ENCODE peak calls at places on chromosomes 4 and X, in five cellular contexts. F is K562, H is A549, C is HepG2, G is H1. X is an unnamed sample.

GRCh38 chrX:44012484-44013096 is 39.4 kb upstream of the NDP start:
- DNase-seq in F (no peak), H (peak), C (no peak), G (no peak), X (peak)

GRCh38 chrX:152897216-152898144 is at the start of gene ZNF185:
- DNase-seq in F (peak), H (peak), C (no peak), G (peak), X (no peak)

GRCh38 chrX:20414781-20415445 is 148.2 kb upstream of the RPS6KA3 start:
- DNase-seq in F (no peak), H (no peak), C (no peak), G (no peak), X (peak)

GRCh38 chr4:5808081-5808741 is 84.7 kb downstream of the CRMP1 start:
- DNase-seq in F (no peak), H (no peak), C (no peak), G (no peak), X (peak)

GRCh38 chrX:68936608-68937007 is 107.8 kb downstream of the EFNB1 start:
- DNase-seq in F (no peak), H (peak), C (no peak), G (no peak), X (peak)

GRCh38 chr4:132123870-132124623 is 1025.0 kb upstream of the PCDH10 start:
- DNase-seq in F (peak), H (peak), C (no peak), G (peak), X (peak)

GRCh38 chr4:22502895-22503814 is 12.7 kb downstream of the ADGRA3 start:
- DNase-seq in F (no peak), H (no peak), C (no peak), G (no peak), X (peak)

GRCh38 chr4:57193996-57194675 is 84.0 kb upstream of the IGFBP7 start:
- DNase-seq in F (no peak), H (no peak), C (no peak), G (peak), X (no peak)

GRCh38 chrX:19949340-19949739 is 41.5 kb downstream of the BCLAF3 start:
- DNase-seq in F (no peak), H (no peak), C (no peak), G (no peak), X (no peak)

GRCh38 chr4:4368821-4369580 is 17.9 kb upstream of the NSG1 start:
- DNase-seq in F (no peak), H (no peak), C (no peak), G (no peak), X (no peak)

GRCh38 chrX:105451426-105451825 is 230.9 kb upstream of the TEX13A start:
- DNase-seq in F (no peak), H (no peak), C (no peak), G (no peak), X (peak)

GRCh38 chr4:2390146-2390545 is 28.3 kb downstream of the ZFYVE28 start:
- DNase-seq in F (peak), H (no peak), C (peak), G (no peak), X (no peak)

GRCh38 chr4:924107-925096 is 7.7 kb downstream of the GAK start:
- DNase-seq in F (peak), H (no peak), C (no peak), G (no peak), X (peak)

GRCh38 chr4:143362392-143363046 is 25.8 kb downstream of the GAB1 start:
- DNase-seq in F (no peak), H (no peak), C (no peak), G (no peak), X (no peak)

GRCh38 chrX:153649178-153649914 is 2.3 kb downstream of the DUSP9 start:
- DNase-seq in F (peak), H (peak), C (peak), G (peak), X (no peak)

GRCh38 chr4:74181225-74181624 is 23.3 kb downstream of the MTHFD2L start:
- DNase-seq in F (no peak), H (no peak), C (no peak), G (no peak), X (peak)

GRCh38 chrX:103726477-103726876 is 15.8 kb downstream of the TMEM31 start:
- DNase-seq in F (no peak), H (no peak), C (no peak), G (no peak), X (no peak)

GRCh38 chr4:152159773-152160172 is 376.1 kb downstream of the FBXW7 start:
- DNase-seq in F (no peak), H (no peak), C (no peak), G (no peak), X (no peak)

GRCh38 chrX:40952855-40953254 is 132.4 kb upstream of the USP9X start:
- DNase-seq in F (no peak), H (no peak), C (no peak), G (no peak), X (peak)

DNA sequence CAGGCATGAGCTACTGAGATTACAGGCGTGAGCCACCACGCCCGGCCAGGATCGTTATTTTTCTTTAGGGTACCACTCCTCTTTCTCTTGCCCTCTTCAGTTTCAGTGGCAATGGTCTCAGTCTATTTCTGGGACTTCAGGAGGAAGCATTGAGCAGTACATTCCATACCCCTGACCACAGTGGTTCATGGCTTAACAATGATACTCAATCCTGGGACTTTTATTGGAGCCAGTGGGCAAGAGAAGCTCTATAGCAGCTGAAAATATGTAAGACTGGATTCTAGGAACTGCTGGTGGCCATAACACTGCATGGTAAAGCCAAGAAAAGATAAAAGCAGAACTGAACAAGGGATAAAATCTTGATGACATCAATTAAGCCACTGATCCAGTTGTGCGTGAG is 5.8 kb upstream of the CCNA2 start:
- DNase-seq in F (no peak), H (no peak), C (no peak), G (no peak), X (peak)
- TF ChIP-seq MAFK in F (no peak), H (no peak), C (no peak), G (no peak), X (no peak)

DNA sequence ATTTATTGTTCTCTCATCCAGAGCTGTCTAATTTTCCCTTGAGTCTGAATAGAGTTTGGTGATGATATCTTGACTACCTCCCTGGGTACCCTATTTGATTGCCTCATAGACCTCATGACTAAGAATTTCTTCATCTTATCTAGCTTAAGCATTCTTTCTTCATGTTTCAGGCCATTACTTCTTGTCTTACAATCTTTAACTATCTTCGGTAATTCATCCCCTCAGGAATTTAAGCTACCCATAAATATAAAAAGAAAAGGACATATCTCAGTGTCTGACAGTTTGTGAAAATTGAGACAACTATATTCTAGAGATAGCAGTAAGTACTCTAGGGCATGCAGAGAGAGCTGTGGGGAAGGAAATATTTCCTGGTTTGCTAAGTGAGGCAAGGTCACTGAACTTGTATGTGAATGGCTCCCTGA is 466.1 kb upstream of the GRID2 start:
- DNase-seq in F (no peak), H (peak), C (no peak), G (no peak), X (no peak)
- TF ChIP-seq MAFK in F (no peak), H (no peak), C (no peak), G (no peak), X (no peak)

DNA sequence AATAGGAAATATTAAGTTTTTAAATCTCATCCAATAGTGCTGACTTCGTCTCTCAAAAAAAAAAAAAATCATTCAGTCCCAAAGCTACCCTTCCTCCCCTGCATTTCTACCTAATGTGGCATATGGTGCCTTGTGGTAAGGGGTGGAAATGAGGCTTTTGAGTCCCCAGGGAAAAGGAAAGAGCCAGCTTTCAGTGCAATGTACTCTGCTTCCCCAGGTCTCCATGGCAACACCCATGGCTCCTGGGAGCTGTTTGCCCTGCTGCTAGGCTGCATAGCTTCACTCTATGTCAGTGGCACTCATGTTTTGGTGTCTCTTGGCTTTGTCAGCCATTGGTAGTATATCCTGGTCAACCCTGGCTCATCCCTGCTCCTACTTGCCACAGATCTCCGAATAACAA is 175.9 kb downstream of the SLC39A8 start:
- DNase-seq in F (no peak), H (peak), C (no peak), G (no peak), X (no peak)
- TF ChIP-seq MAFK in F (no peak), H (no peak), C (no peak), G (no peak), X (no peak)

DNA sequence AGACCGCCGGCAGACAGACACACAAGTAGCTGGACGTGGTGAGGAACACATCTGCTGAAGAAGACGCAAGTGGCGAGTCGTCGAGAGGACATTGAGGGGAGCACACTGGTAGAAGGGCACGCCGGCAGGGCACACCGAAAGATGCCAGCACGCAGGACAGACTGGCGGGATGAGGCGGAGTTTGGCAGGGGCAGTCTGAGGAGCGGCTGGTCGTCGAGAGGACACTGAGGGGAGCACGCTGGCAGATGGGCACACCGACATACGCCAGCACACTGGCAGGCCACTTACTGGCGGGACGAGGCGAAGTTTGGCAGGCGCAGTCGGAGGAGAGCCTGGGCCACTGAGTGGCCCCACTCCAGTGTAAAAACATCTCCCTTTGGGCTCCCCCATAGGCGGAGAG is 42.1 kb downstream of the RASGEF1B start:
- DNase-seq in F (no peak), H (no peak), C (no peak), G (no peak), X (no peak)
- TF ChIP-seq MAFK in F (no peak), H (no peak), C (no peak), G (no peak), X (no peak)

GRCh38 chr4:7874838-7875237 is 64.8 kb downstream of the AFAP1 start:
- DNase-seq in F (no peak), H (no peak), C (no peak), G (no peak), X (no peak)

GRCh38 chr4:7873881-7874280 is 65.8 kb downstream of the AFAP1 start:
- DNase-seq in F (no peak), H (no peak), C (no peak), G (no peak), X (peak)

GRCh38 chr4:7871356-7871755 is 68.3 kb downstream of the AFAP1 start:
- DNase-seq in F (no peak), H (no peak), C (no peak), G (no peak), X (no peak)

GRCh38 chr4:7868892-7869471 is 70.7 kb downstream of the AFAP1 start:
- DNase-seq in F (no peak), H (no peak), C (no peak), G (no peak), X (no peak)

DNA sequence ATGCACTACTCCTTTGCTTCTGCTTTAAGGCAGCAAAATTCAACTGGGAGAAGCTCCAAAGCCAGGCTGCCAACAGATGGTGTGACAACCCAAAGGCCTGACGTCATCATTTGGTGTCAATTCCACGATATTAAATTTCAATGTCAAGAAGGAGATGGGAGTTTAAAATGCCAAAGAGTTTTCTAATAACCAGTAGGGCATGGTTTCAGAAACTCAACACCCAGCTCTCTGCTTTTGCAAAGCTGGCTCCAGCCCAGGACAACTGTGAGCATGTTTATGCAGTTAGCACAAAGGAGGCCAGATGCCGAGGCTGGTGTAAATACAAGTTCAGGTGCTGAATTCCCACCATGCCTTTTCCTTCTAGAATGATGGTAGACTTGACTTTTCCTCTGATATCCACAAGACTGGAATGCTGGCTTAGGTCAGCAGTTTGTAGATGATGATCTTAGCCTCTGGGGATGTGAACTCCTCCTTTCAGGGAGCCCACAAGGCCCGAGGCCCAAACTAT is 67.3 kb downstream of the AFAP1 start:
- DNase-seq in F (no peak), H (peak), C (no peak), G (no peak), X (peak)
- TF ChIP-seq MAFK in F (no peak), H (peak), C (no peak), G (no peak), X (peak)

GRCh38 chr4:7341486-7342222 is 93.1 kb downstream of the PSAPL1 start:
- DNase-seq in F (no peak), H (no peak), C (no peak), G (no peak), X (peak)
- TF ChIP-seq MAFK in F (no peak), H (no peak), C (no peak), G (no peak), X (no peak)

GRCh38 chrX:16842684-16843083 is 27.5 kb downstream of the RBBP7 start:
- DNase-seq in F (no peak), H (no peak), C (no peak), G (no peak), X (no peak)

GRCh38 chrX:16843208-16843909 is 26.8 kb downstream of the RBBP7 start:
- DNase-seq in F (no peak), H (no peak), C (no peak), G (no peak), X (no peak)

GRCh38 chrX:16838202-16839066 is 31.7 kb downstream of the RBBP7 start:
- DNase-seq in F (no peak), H (no peak), C (no peak), G (no peak), X (peak)

GRCh38 chrX:16839224-16839851 is 30.8 kb downstream of the RBBP7 start:
- DNase-seq in F (no peak), H (no peak), C (no peak), G (no peak), X (no peak)

DNA sequence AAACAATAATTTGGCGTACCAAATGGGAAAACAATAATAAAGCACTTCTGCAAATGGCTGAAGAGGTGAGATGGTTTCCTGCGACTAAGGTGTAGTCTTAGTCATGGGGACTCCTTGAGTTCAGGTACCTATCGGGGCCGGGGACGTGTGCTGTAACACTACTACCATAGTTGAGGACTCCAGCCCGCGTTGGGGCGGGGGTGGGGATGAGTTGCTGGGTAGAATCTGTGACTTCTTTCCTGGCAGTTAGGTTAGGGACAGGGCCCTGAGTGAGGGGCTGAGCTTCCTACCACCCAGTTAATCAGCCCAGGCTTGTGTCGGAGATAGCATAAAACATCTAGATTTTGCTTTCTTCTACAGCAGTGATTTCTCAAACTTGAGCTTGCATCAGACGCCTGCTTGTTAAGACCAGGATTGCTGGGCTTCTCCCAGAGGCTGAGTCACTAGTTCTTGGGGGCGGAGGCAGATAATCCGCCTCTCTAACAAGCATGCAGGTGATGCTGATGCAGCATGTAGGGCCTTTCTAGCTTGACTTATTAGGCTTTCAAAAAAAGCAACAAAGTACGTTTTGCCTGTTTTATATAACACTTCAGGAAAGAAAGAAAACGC is 30.2 kb downstream of the RBBP7 start:
- DNase-seq in F (no peak), H (peak), C (no peak), G (no peak), X (peak)
- TF ChIP-seq MAFK in F (no peak), H (peak), C (no peak), G (no peak), X (peak)

GRCh38 chr4:177386416-177386815 is 55.8 kb downstream of the AGA start:
- DNase-seq in F (no peak), H (no peak), C (no peak), G (no peak), X (no peak)
- TF ChIP-seq MAFK in F (no peak), H (no peak), C (no peak), G (no peak), X (no peak)

GRCh38 chrX:150775569-150776350 is 82.6 kb downstream of the MTMR1 start:
- DNase-seq in F (no peak), H (no peak), C (no peak), G (no peak), X (no peak)

GRCh38 chrX:150773634-150774033 is 80.4 kb downstream of the MTMR1 start:
- DNase-seq in F (no peak), H (no peak), C (no peak), G (no peak), X (no peak)

GRCh38 chrX:150774798-150775568 is 81.8 kb downstream of the MTMR1 start:
- DNase-seq in F (no peak), H (no peak), C (peak), G (no peak), X (no peak)

GRCh38 chrX:150779367-150779766 is 86.2 kb downstream of the MTMR1 start:
- DNase-seq in F (no peak), H (no peak), C (no peak), G (no peak), X (no peak)

DNA sequence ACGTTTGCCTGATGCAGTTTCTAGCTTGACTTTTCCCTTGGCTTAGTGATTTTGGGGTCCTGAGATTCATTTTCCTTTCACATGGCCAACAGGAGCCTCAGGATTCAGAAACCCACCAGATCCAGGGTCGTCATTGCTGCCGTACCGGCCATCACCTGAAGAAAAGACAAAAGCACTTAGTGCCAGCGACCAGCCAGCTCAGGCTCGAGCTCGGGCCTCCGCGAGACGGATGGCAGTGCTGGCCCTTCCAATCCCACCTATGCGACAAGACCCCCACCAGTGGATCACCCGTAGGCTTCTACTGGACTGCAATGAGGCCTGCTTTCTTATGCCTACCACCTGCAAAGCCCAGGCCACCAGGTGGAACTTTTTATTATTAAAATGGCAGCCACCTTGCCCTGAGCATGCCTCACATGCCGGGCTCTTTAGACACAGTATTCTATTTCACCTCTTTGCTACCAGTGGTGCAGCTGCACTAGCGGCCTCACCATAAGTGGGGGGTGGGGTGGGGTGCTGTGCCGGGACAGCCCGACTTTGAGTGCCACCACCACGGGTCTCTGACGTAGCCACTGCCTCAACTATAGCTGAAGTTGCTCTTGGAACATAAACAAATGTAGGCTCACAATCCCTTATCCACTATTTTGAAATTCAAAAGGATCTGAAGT is 84.3 kb downstream of the MTMR1 start:
- DNase-seq in F (no peak), H (no peak), C (no peak), G (no peak), X (no peak)
- TF ChIP-seq MAFK in F (no peak), H (no peak), C (no peak), G (no peak), X (no peak)

GRCh38 chrX:12580548-12580947 is 210.7 kb upstream of the PRPS2 start:
- DNase-seq in F (no peak), H (peak), C (peak), G (no peak), X (peak)
- TF ChIP-seq MAFK in F (no peak), H (no peak), C (no peak), G (no peak), X (no peak)

X was measured in IMR-90.